ENCODE peak calls at places on chromosomes 12 and 14, in nine cellular contexts. Y is breast epithelium, B is body of pancreas, C is stomach, P is NB4, W is lower leg skin, N is GM12892, R is GM12891, J is Peyer's patch. M is an unnamed sample.

GRCh38 chr12:50211392-50212070 is 44.4 kb upstream of the CERS5 start:
- DNase-seq in Y (no peak), B (no peak), C (no peak), P (no peak), W (no peak), N (no peak), R (no peak), J (no peak), M (no peak)

GRCh38 chr12:7019043-7019569 is 830 bp upstream of the LPCAT3 start:
- DNase-seq in Y (no peak), B (peak; percentile 25), C (no peak), P (no peak), W (no peak), N (no peak), R (no peak), J (no peak), M (peak; percentile 45)

GRCh38 chr14:29462271-29462670 is 465.4 kb downstream of the PRKD1 start:
- DNase-seq in Y (no peak), B (no peak), C (no peak), P (no peak), W (no peak), N (no peak), R (no peak), J (no peak), M (no peak)

GRCh38 chr12:132367401-132367851 is 38.0 kb upstream of the GALNT9 start:
- DNase-seq in Y (no peak), B (peak; percentile 10), C (no peak), P (peak; percentile 82), W (peak; percentile 27), N (no peak), R (no peak), J (peak; percentile 54), M (no peak)

GRCh38 chr12:47504775-47505446 is 200.9 kb downstream of the RPAP3 start:
- DNase-seq in Y (no peak), B (no peak), C (no peak), P (no peak), W (no peak), N (no peak), R (no peak), J (no peak), M (no peak)

GRCh38 chr12:68425998-68426397 is 93.8 kb upstream of the MDM1 start:
- DNase-seq in Y (no peak), B (no peak), C (no peak), P (no peak), W (no peak), N (no peak), R (no peak), J (no peak), M (no peak)

GRCh38 chr12:116123511-116124258 is 153.8 kb downstream of the MED13L start:
- DNase-seq in Y (no peak), B (no peak), C (no peak), P (peak; percentile 85), W (peak; percentile 23), N (no peak), R (peak; percentile 24), J (no peak), M (peak; percentile 48)

GRCh38 chr14:30869525-30870150 is 4.7 kb upstream of the COCH start:
- DNase-seq in Y (no peak), B (no peak), C (no peak), P (no peak), W (no peak), N (no peak), R (no peak), J (no peak), M (no peak)

GRCh38 chr14:33938131-33938949 is 12.5 kb downstream of the EGLN3 start:
- DNase-seq in Y (no peak), B (peak; percentile 91), C (peak; percentile 85), P (no peak), W (peak; percentile 52), N (no peak), R (no peak), J (peak; percentile 84), M (peak; percentile 78)

GRCh38 chr14:68535404-68536024 is 257.4 kb downstream of the ZFP36L1 start:
- DNase-seq in Y (no peak), B (no peak), C (no peak), P (no peak), W (no peak), N (no peak), R (no peak), J (no peak), M (no peak)

GRCh38 chr12:6605425-6606330 is 1.5 kb downstream of the CHD4 start:
- DNase-seq in Y (peak; percentile 37), B (peak; percentile 36), C (no peak), P (peak; percentile 36), W (no peak), N (no peak), R (no peak), J (no peak), M (peak; percentile 66)

GRCh38 chr12:57419495-57419894 is 11.3 kb downstream of the R3HDM2 start:
- DNase-seq in Y (no peak), B (no peak), C (no peak), P (no peak), W (no peak), N (no peak), R (no peak), J (no peak), M (no peak)

GRCh38 chr14:104803280-104803915 is 2.5 kb downstream of the ZBTB42 start:
- DNase-seq in Y (no peak), B (peak; percentile 10), C (no peak), P (no peak), W (no peak), N (no peak), R (no peak), J (no peak), M (no peak)

GRCh38 chr12:10607885-10608458 is 5.4 kb downstream of the MAGOHB start:
- DNase-seq in Y (no peak), B (no peak), C (no peak), P (peak; percentile 31), W (no peak), N (no peak), R (no peak), J (no peak), M (peak; percentile 39)

GRCh38 chr12:94263011-94263786 is 114.8 kb downstream of the PLXNC1 start:
- DNase-seq in Y (no peak), B (no peak), C (no peak), P (peak; percentile 92), W (no peak), N (no peak), R (no peak), J (no peak), M (no peak)

GRCh38 chr14:70057519-70058136 is 131.1 kb downstream of the SLC8A3 start:
- DNase-seq in Y (no peak), B (no peak), C (no peak), P (no peak), W (no peak), N (no peak), R (no peak), J (no peak), M (no peak)

DNA sequence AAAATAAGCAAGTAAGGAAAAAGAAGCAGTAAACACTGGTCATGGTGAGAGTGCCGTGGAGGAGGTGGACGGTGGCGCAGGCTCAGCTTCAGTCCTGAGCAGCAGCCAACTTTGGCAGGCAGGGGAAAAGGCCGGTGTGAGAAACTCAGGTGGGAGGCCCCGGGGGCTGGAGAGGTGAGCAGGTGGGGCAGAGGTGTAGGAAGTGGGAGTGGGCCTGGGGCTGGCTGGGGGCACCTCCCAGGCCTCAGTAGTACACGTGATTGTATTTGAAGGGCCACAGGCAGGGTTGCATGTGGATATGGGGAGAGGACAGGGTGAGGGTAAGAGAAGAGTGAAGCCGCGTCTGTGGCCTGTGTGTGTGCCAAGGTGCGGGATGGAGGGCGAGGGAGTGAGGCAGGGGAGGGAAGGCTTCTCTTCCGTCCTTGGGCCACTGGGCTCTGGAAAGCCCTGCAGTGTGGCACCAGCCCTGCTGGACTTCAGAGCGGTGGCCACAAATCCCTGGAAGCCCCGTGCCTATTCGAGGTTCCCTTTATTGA is 14.0 kb downstream of the VASH1 start:
- DNase-seq in Y (peak; percentile 10), B (no peak), C (no peak), P (no peak), W (no peak), N (no peak), R (no peak), J (no peak), M (no peak)
- TF ChIP-seq POLR2A in Y (no peak), B (no peak), C (no peak), P (no peak), W (no peak), N (no peak), R (no peak), J (no peak), M (no peak)

DNA sequence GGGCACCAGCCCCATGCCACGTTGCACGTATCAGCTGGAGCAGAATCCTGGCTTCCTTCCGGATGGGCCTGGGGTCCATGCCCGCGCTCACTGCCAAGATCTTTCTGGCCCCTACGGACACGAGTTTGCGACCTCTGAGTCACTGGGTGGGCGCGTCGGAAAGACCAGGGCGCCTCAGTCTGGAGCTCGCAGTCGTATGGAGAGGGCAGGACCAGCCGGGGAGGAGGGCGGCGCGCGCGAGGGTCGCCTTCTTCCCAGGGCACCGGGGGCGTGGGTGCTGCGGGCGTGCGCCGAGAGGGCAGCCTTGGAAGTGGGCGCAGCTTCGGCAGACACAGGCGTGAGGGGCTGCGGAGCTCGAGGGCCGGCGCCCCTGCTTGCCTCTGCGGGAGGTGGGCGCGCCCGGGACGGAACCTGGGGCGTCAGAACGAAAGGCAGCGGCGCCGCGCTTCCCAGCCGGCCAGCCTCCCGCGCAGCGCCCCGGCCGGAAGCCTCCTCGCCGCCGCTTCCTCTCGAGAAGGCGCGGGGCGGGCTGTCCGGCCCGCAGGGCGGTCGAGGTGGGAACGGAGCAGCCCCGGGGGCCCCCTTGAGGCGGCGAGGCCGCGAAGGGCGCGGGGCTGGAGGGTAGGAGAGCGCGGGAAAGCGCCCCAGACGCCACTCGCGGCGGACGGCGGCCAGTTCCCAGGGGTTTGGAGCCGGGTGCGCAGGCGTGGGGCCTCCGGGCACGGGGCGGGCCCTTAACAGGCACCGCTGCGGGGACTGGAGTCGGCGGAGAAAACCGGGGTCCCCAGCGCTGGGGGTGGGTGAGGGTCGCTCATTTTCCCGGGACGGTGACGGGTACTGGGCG is at the start of gene ARL6IP4:
- DNase-seq in Y (peak; percentile 46), B (peak; percentile 63), C (peak; percentile 70), P (peak; percentile 90), W (no peak), N (peak; percentile 95), R (peak; percentile 93), J (peak; percentile 82), M (peak; percentile 84)
- TF ChIP-seq POLR2A in Y (no peak), B (peak; percentile 62), C (no peak), P (peak; percentile 83), W (peak; percentile 40), N (peak; percentile 79), R (no peak), J (peak; percentile 59), M (peak; percentile 70)

GRCh38 chr14:57999471-57999870 is 133.6 kb upstream of the SLC35F4 start:
- DNase-seq in Y (no peak), B (no peak), C (no peak), P (no peak), W (no peak), N (no peak), R (no peak), J (no peak), M (no peak)

GRCh38 chr14:57998731-57999130 is 132.8 kb upstream of the SLC35F4 start:
- DNase-seq in Y (no peak), B (no peak), C (no peak), P (no peak), W (no peak), N (no peak), R (no peak), J (no peak), M (no peak)

GRCh38 chr14:58002618-58003017 is 136.7 kb upstream of the SLC35F4 start:
- DNase-seq in Y (no peak), B (no peak), C (no peak), P (no peak), W (no peak), N (no peak), R (no peak), J (no peak), M (no peak)
- TF ChIP-seq POLR2A in Y (no peak), B (no peak), C (no peak), P (no peak), W (no peak), N (no peak), R (no peak), J (no peak), M (no peak)

GRCh38 chr12:104249898-104250297 is 34.3 kb downstream of the TXNRD1 start:
- DNase-seq in Y (no peak), B (no peak), C (no peak), P (no peak), W (no peak), N (no peak), R (no peak), J (no peak), M (no peak)
- TF ChIP-seq POLR2A in Y (no peak), B (no peak), C (no peak), P (no peak), W (no peak), N (no peak), R (no peak), J (no peak), M (no peak)

M was measured in erythroblast.